ENCODE peak calls at places on chromosomes 6 and 20, in four cellular contexts. Z is PC-9, C is PC-3, X is DND-41. M is an unnamed sample. For H3K79me2 and H3K4me1, the result is how much of the 10 kb centered on the place peaks cover.

GRCh38 chr20:41318271-41318649 is 729 bp upstream of the ZHX3 start:
- DNase-seq in Z (no peak), C (no peak), X (no peak), M (no peak)

GRCh38 chr6:168035098-168035660 is 37.7 kb downstream of the KIF25 start:
- DNase-seq in Z (no peak), C (peak), X (no peak), M (peak)

GRCh38 chr20:37956099-37956498 is 53.2 kb downstream of the VSTM2L start:
- DNase-seq in Z (no peak), C (peak), X (no peak), M (no peak)

GRCh38 chr6:161696828-161697227 is 423.0 kb upstream of the AGPAT4 start:
- DNase-seq in Z (no peak), C (no peak), X (no peak), M (no peak)

GRCh38 chr6:100226811-100227210 is 232.8 kb upstream of the MCHR2 start:
- DNase-seq in Z (no peak), C (no peak), X (no peak), M (no peak)

GRCh38 chr6:31907158-31907813 is 5.4 kb upstream of the ZBTB12 start:
- DNase-seq in Z (no peak), C (no peak), X (peak), M (peak)

GRCh38 chr6:135902756-135903331 is 51.3 kb downstream of the PDE7B start:
- DNase-seq in Z (no peak), C (no peak), X (no peak), M (peak)

GRCh38 chr6:37897321-37897720 is 77.8 kb downstream of the ZFAND3 start:
- DNase-seq in Z (peak), C (peak), X (no peak), M (no peak)

GRCh38 chr6:132495604-132496079 is 17.3 kb downstream of the STX7 start:
- DNase-seq in Z (no peak), C (no peak), X (no peak), M (no peak)

GRCh38 chr20:52972965-52973819 is 1.0 kb downstream of the TSHZ2 start:
- DNase-seq in Z (no peak), C (no peak), X (no peak), M (peak)

GRCh38 chr20:6265204-6265904 is 142.5 kb upstream of the FERMT1 start:
- DNase-seq in Z (no peak), C (peak), X (no peak), M (peak)

GRCh38 chr6:168095171-168095691 is 16.2 kb upstream of the FRMD1 start:
- DNase-seq in Z (no peak), C (no peak), X (no peak), M (no peak)

GRCh38 chr6:159098636-159099106 is 53.9 kb upstream of the TAGAP start:
- DNase-seq in Z (no peak), C (no peak), X (no peak), M (no peak)

GRCh38 chr6:32436995-32437836 is 2.5 kb upstream of the HLA-DRA start:
- DNase-seq in Z (no peak), C (peak), X (no peak), M (peak)

GRCh38 chr20:3010985-3011723 is 32.3 kb upstream of the GNRH2 start:
- DNase-seq in Z (no peak), C (peak), X (no peak), M (peak)

GRCh38 chr20:39631557-39631956 is 669.4 kb downstream of the DHX35 start:
- DNase-seq in Z (no peak), C (no peak), X (no peak), M (peak)

GRCh38 chr6:145839653-145840052 is 25.1 kb upstream of the FBXO30 start:
- DNase-seq in Z (no peak), C (no peak), X (no peak), M (no peak)

GRCh38 chr6:30619561-30619960 is 1.9 kb downstream of the MRPS18B start:
- DNase-seq in Z (no peak), C (no peak), X (no peak), M (no peak)

GRCh38 chr20:662289-663192 is 9.5 kb upstream of the SRXN1 start:
- DNase-seq in Z (no peak), C (no peak), X (no peak), M (no peak)

GRCh38 chr20:2446845-2447244 is 23.7 kb downstream of the SNRPB start:
- DNase-seq in Z (no peak), C (no peak), X (no peak), M (no peak)

GRCh38 chr6:114989279-114989964 is 646.6 kb upstream of the HS3ST5 start:
- DNase-seq in Z (no peak), C (no peak), X (no peak), M (no peak)

GRCh38 chr20:45433316-45433715 is 17.4 kb downstream of the PIGT start:
- DNase-seq in Z (peak), C (no peak), X (no peak), M (peak)

GRCh38 chr6:36364669-36365479 is 22.6 kb downstream of the ETV7 start:
- DNase-seq in Z (no peak), C (no peak), X (no peak), M (no peak)

GRCh38 chr20:48015943-48016723 is 230.9 kb upstream of the SULF2 start:
- DNase-seq in Z (no peak), C (peak), X (no peak), M (peak)

GRCh38 chr6:143205983-143206382 is 145.3 kb downstream of the AIG1 start:
- DNase-seq in Z (no peak), C (no peak), X (no peak), M (peak)

GRCh38 chr20:45487231-45487635 is 17.7 kb downstream of the WFDC2 start:
- DNase-seq in Z (no peak), C (no peak), X (no peak), M (no peak)

GRCh38 chr6:33298773-33299236 is at the start of gene RGL2:
- DNase-seq in Z (peak), C (peak), X (peak), M (peak)

GRCh38 chr20:9485614-9486325 is 28.6 kb upstream of the LAMP5 start:
- DNase-seq in Z (no peak), C (peak), X (no peak), M (no peak)

GRCh38 chr6:134041093-134041492 is 11.3 kb downstream of the SLC2A12 start:
- DNase-seq in Z (peak), C (peak), X (no peak), M (peak)

GRCh38 chr6:79510707-79511106 is 26.5 kb downstream of the LCA5 start:
- DNase-seq in Z (no peak), C (no peak), X (no peak), M (no peak)
- H3K79me2 ChIP-seq in Z (under half), C (under half), X (under half), M (under half)

DNA sequence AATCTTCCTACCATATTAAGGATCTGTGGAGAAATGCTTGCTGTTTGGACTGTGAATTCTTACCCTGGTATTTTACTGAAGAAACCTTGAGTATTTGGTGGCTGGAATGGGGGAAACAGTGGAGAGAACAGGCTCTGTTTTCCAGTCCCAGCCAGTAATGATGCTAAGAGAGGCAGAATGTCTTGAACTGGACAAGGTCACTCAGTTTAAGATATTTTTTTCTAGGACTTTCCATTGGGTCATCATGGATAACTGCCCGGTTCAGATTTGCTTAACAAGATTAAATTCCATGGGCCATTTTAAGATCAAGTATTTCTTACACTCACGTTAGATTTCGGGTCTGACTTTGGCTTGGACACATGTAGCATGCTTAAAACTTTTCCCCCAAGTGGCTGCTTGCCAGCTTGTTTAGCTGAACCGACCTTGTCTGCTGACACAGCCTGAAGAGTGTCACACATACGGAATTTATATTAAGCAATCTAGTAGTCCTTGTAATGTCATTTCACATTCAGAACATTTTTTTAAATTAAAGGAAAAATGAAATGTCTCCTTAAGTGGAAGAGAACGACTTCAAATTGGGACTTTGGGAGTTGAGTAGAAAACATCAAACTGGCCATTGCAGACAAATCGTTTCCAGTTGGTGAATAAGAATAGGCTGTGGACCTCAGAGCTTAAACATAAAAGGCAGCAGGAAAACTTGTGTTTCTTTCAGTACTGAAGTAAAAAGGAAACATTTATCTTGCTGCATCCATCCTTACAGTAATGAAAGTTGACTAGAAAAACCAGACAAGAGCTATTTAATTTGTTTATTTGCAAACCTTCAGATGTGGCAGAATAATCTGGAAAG is 28.9 kb downstream of the ARMC2 start:
- DNase-seq in Z (no peak), C (no peak), X (no peak), M (peak)
- H3K4me1 ChIP-seq in Z (under half), C (under half), X (under half), M (under half)

GRCh38 chr6:4692664-4693063 is 83.5 kb upstream of the CDYL start:
- DNase-seq in Z (no peak), C (no peak), X (no peak), M (no peak)

GRCh38 chr6:4687656-4687988 is 88.6 kb upstream of the CDYL start:
- DNase-seq in Z (no peak), C (no peak), X (no peak), M (no peak)

GRCh38 chr6:4693566-4693965 is 82.6 kb upstream of the CDYL start:
- DNase-seq in Z (no peak), C (no peak), X (no peak), M (no peak)

GRCh38 chr6:4693158-4693557 is 83.0 kb upstream of the CDYL start:
- DNase-seq in Z (no peak), C (peak), X (no peak), M (no peak)

DNA sequence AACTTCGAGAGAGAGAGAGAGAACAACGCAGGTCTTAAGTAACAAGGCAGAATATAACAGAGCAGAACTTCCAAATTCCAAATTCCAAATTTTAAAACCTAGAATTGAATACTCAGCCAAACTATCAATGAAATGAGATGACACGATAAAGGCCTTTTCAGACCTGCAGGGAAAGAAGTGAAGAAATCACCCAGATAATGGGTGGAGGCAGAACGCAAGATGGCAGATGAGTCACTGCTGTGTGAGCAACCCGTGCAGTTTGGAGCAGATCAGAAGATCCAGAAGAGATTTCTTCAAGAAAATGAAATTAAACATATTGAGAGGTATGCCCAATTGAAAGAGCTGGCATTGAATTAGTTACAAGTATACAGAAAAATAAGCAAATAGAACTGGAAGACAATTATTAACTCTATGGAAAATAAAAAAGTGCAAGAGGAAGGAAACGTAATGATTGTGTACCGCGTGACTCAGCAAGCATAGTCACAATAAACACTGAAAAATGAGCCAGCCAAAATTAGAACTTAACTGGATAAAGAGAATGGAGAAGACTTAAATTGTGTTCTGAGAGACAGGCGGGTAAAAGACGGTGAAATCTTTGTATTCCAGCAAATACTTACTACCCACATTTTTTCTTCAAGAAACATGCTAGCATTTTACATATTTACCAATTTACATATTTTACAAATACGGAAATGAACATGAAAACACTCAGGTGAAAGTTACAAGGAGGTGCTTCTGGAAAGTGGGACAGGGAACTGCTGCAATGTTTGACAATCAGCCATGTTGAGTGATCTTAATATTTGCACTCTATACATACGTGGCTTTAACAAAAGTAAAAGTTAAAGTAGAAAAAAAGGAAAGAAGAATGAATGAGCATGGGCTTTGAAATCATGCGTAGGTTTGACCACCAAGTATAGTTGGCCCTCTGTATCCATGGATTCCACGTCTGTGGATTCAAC is 87.9 kb upstream of the CDYL start:
- DNase-seq in Z (peak), C (peak), X (no peak), M (peak)
- H2AFZ ChIP-seq in Z (peak), C (peak), X (no peak), M (peak)

GRCh38 chr6:156975414-156975813 is 198.2 kb downstream of the ARID1B start:
- DNase-seq in Z (no peak), C (no peak), X (no peak), M (no peak)
- H3K79me2 ChIP-seq in Z (half or more), C (half or more), X (half or more), M (half or more)

GRCh38 chr6:41642960-41643898 is 5.0 kb downstream of the MDFI start:
- DNase-seq in Z (no peak), C (no peak), X (no peak), M (no peak)
- H3K4me1 ChIP-seq in Z (under half), C (under half), X (under half), M (under half)

M was measured in GM23248.